ENCODE peak calls at places on chromosomes 7 and 10, in six cellular contexts. J is T-cell, I is midbrain, S is astrocyte of the spinal cord, E is ELR, K is HCT116. W is an unnamed sample.

GRCh38 chr10:124150807-124151417 is 57.5 kb upstream of the CHST15 start:
- DNase-seq in J (no peak), I (no peak), S (no peak), E (no peak), K (no peak), W (no peak)

GRCh38 chr10:52759154-52759553 is 13.4 kb downstream of the MBL2 start:
- DNase-seq in J (no peak), I (no peak), S (no peak), E (no peak), K (no peak), W (no peak)

GRCh38 chr7:141351175-141351574 is 200.0 kb upstream of the AGK start:
- DNase-seq in J (no peak), I (no peak), S (no peak), E (no peak), K (no peak), W (no peak)

GRCh38 chr7:158702944-158703343 is 1.7 kb downstream of the NCAPG2 start:
- DNase-seq in J (no peak), I (no peak), S (no peak), E (no peak), K (no peak), W (no peak)

GRCh38 chr7:159032310-159032709 is 112.4 kb downstream of the VIPR2 start:
- DNase-seq in J (no peak), I (no peak), S (no peak), E (no peak), K (no peak), W (no peak)

GRCh38 chr7:132333301-132333700 is 243.0 kb downstream of the PLXNA4 start:
- DNase-seq in J (no peak), I (no peak), S (no peak), E (no peak), K (no peak), W (no peak)

GRCh38 chr10:132858121-132859081 is 72.5 kb upstream of the NKX6-2 start:
- DNase-seq in J (no peak), I (no peak), S (no peak), E (no peak), K (no peak), W (no peak)

GRCh38 chr7:129784437-129784782 is 168.3 kb downstream of the UBE2H start:
- DNase-seq in J (no peak), I (no peak), S (no peak), E (no peak), K (no peak), W (no peak)

GRCh38 chr10:47214520-47214919 is 85.5 kb upstream of the GDF10 start:
- DNase-seq in J (no peak), I (no peak), S (no peak), E (peak), K (no peak), W (no peak)

GRCh38 chr7:1850976-1851571 is 181.0 kb downstream of the ELFN1 start:
- DNase-seq in J (no peak), I (no peak), S (no peak), E (peak), K (no peak), W (no peak)

W was measured in SK-N-SH.